ENCODE peak calls at places on chromosome 17, in eight cellular contexts. S, F, G, Y, K, R, A and H are unnamed samples.

GRCh38 chr17:41919840-41920579 is 1.3 kb upstream of the ACLY start:
- DNase-seq in R (no peak), Y (no peak), K (peak; percentile 58), F (no peak), G (no peak), A (no peak), S (no peak), H (peak; percentile 78)

GRCh38 chr17:40791808-40792436 is 7.8 kb downstream of the KRT28 start:
- DNase-seq in G (no peak), S (peak; percentile 41), A (no peak), Y (peak; percentile 59), K (peak; percentile 60), F (no peak), R (no peak), H (no peak)

GRCh38 chr17:12712941-12713340 is 47.3 kb downstream of the MYOCD start:
- DNase-seq in Y (no peak), A (no peak), F (no peak), S (no peak), G (no peak), K (no peak), R (no peak), H (no peak)

GRCh38 chr17:45753645-45754225 is 30.4 kb upstream of the CRHR1 start:
- DNase-seq in K (no peak), G (no peak), Y (no peak), R (no peak), F (no peak), A (no peak), S (no peak), H (peak; percentile 43)

GRCh38 chr17:68197091-68197996 is 50.5 kb upstream of the AMZ2 start:
- DNase-seq in K (peak; percentile 51), Y (no peak), F (no peak), A (no peak), S (no peak), G (peak; percentile 36), R (no peak), H (peak; percentile 85)

GRCh38 chr17:14038206-14038605 is 31.1 kb upstream of the COX10 start:
- DNase-seq in S (no peak), R (no peak), K (no peak), Y (no peak), G (no peak), F (no peak), A (no peak), H (no peak)

GRCh38 chr17:45814622-45815606 is 29.8 kb upstream of the SPPL2C start:
- DNase-seq in R (no peak), G (no peak), A (no peak), F (no peak), S (no peak), K (no peak), Y (no peak), H (no peak)

GRCh38 chr17:21240375-21241055 is 12.7 kb downstream of the NATD1 start:
- DNase-seq in S (no peak), K (peak; percentile 41), F (no peak), G (no peak), Y (no peak), A (no peak), R (no peak), H (no peak)

GRCh38 chr17:51805765-51806164 is 352.7 kb downstream of the CA10 start:
- DNase-seq in G (no peak), A (no peak), R (no peak), F (no peak), S (no peak), Y (no peak), K (no peak), H (no peak)

GRCh38 chr17:66426397-66427033 is 124.1 kb downstream of the PRKCA start:
- DNase-seq in A (no peak), G (peak; percentile 26), Y (no peak), K (peak; percentile 65), R (no peak), F (no peak), S (peak; percentile 31), H (no peak)

GRCh38 chr17:58358408-58359172 is 6.6 kb upstream of the SUPT4H1 start:
- DNase-seq in K (no peak), G (no peak), R (no peak), A (no peak), S (no peak), F (no peak), Y (no peak), H (no peak)

GRCh38 chr17:58357312-58358297 is 5.6 kb upstream of the SUPT4H1 start:
- DNase-seq in R (no peak), Y (no peak), G (no peak), F (no peak), K (no peak), S (no peak), A (no peak), H (no peak)

GRCh38 chr17:58363457-58364185 is 11.6 kb upstream of the SUPT4H1 start:
- DNase-seq in A (no peak), S (no peak), Y (no peak), G (no peak), F (no peak), K (no peak), R (no peak), H (no peak)

GRCh38 chr17:58362368-58363014 is 10.5 kb upstream of the SUPT4H1 start:
- DNase-seq in A (no peak), S (no peak), Y (no peak), F (no peak), G (no peak), K (no peak), R (no peak), H (no peak)

DNA sequence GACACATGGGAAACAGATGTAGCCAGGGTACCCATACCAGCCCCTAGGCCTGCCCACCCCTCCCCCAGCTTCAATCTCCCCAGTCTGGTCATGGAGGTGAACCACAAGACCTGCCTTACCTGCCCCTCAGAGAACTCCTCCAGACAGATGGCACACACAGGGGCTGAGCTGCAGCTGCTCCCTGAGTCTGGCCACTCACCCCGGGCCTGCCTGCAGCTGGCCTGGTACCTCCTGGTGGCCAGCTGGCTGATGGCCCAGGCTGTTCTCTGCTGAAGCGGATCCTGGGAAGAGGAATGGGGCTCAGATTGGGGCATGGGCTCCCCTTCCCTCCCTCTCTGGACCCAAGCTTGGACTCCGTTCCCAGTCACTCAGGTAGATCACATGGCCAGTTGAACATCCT is 8.7 kb upstream of the SUPT4H1 start:
- DNase-seq in S (no peak), G (no peak), K (no peak), Y (no peak), R (no peak), F (no peak), A (no peak), H (no peak)
- TF ChIP-seq POLR2AphosphoS5 in S (no peak), G (no peak), K (no peak), Y (no peak), R (no peak), F (no peak), A (no peak), H (no peak)

GRCh38 chr17:65055280-65055707 is 1.2 kb downstream of the GNA13 start:
- DNase-seq in A (no peak), S (no peak), F (no peak), G (no peak), K (no peak), R (no peak), Y (no peak), H (no peak)
- H3K4me1 ChIP-seq in A (peaks cover 5% of the 10 kb centered on the region), S (peaks cover 23% of the 10 kb centered on the region), F (peaks cover 56% of the 10 kb centered on the region), G (peaks cover 14% of the 10 kb centered on the region), K (peaks cover 20% of the 10 kb centered on the region), R (no peaks in the 10 kb centered on the region), Y (peaks cover 11% of the 10 kb centered on the region), H (peaks cover 50% of the 10 kb centered on the region)

DNA sequence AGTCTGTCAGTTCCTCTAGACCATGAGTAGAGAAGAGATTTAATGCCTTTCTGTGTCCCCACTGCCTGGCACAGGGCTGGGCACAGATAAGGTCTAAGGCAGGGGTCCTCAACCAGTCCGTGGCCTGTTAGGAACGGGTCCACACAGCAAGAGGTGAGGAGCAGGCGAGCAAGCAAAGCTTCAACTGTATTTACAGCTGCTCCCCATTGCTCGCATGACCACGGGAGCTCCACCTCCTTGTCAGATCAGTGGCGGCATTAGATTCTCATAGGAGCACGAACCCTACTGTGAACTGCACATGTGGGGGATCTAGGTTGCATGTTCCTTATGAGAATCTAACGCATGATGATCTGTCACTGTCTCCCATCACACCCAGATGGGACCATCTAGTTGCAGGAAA is 1.8 kb downstream of the B9D1 start:
- DNase-seq in R (no peak), Y (no peak), G (no peak), S (no peak), K (no peak), A (no peak), F (no peak), H (peak; percentile 67)
- H3K4me3 ChIP-seq in R (no peak overlapping the region), Y (no peak overlapping the region), G (no peak overlapping the region), S (no peak overlapping the region), K (no peak overlapping the region), A (no peak overlapping the region), F (no peak overlapping the region), H (no peak overlapping the region)

GRCh38 chr17:27496005-27496404 is 39.8 kb downstream of the KSR1 start:
- DNase-seq in R (no peak), Y (no peak), F (no peak), S (no peak), A (no peak), K (no peak), G (no peak), H (no peak)

GRCh38 chr17:27495460-27495859 is 39.2 kb downstream of the KSR1 start:
- DNase-seq in F (no peak), S (no peak), K (no peak), A (no peak), R (no peak), Y (no peak), G (no peak), H (no peak)

GRCh38 chr17:27497696-27498095 is 41.4 kb downstream of the KSR1 start:
- DNase-seq in R (peak; percentile 27), G (no peak), F (no peak), S (no peak), A (no peak), Y (no peak), K (no peak), H (no peak)

GRCh38 chr17:27496971-27497370 is 40.7 kb downstream of the KSR1 start:
- DNase-seq in F (no peak), Y (no peak), K (no peak), S (no peak), G (no peak), A (no peak), R (no peak), H (no peak)

GRCh38 chr17:27496501-27496943 is 40.3 kb downstream of the KSR1 start:
- DNase-seq in G (no peak), K (peak; percentile 69), R (no peak), Y (no peak), F (no peak), S (no peak), A (no peak), H (no peak)
- TF ChIP-seq POLR2AphosphoS5 in G (no peak), K (no peak), R (no peak), Y (no peak), F (no peak), S (no peak), A (no peak), H (no peak)

DNA sequence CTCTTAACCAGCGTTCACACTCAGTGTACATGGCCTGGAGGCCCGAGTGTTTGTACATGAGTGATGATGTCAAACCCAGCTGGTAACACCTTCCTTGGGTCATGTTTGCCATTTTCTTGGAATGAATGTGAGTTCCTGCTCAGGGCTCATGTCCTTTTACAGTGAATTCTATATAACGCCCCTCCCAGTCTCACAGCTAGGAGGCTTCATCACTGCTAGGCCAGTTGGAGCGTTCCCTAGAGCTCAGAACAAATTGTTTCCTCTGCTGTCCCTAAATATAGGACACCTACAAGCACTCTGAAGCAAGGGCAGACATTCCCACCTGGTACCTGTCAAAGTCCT is 5.5 kb downstream of the TIMM22 start:
- DNase-seq in K (no peak), R (no peak), A (no peak), Y (no peak), S (no peak), G (no peak), F (no peak), H (no peak)
- H3K4me1 ChIP-seq in K (peaks cover 7% of the 10 kb centered on the region), R (peaks cover 14% of the 10 kb centered on the region), A (peaks cover 6% of the 10 kb centered on the region), Y (peaks cover 78% of the 10 kb centered on the region), S (peaks cover 12% of the 10 kb centered on the region), G (peaks cover 32% of the 10 kb centered on the region), F (peaks cover 86% of the 10 kb centered on the region), H (peaks cover 94% of the 10 kb centered on the region)